ENCODE peak calls at places on chromosome 18, in five cellular contexts. K is iPS DF 6.9; Y is astrocyte; G is OCI-LY7; U is effector memory CD4-positive, alpha-beta T cell. O is an unnamed sample.

GRCh38 chr18:63314062-63314790 is 5.3 kb downstream of the BCL2 start:
- DNase-seq in K (no peak), Y (no peak), G (no peak), U (no peak), O (no peak)

GRCh38 chr18:23133860-23134779 is 1.2 kb upstream of the CABLES1 start:
- DNase-seq in K (peak; percentile 52), Y (no peak), G (peak; percentile 95), U (no peak), O (no peak)

GRCh38 chr18:6239716-6240115 is 175.0 kb downstream of the L3MBTL4 start:
- DNase-seq in K (no peak), Y (no peak), G (no peak), U (no peak), O (no peak)

GRCh38 chr18:22559414-22560282 is 141.9 kb upstream of the CTAGE1 start:
- DNase-seq in K (no peak), Y (peak; percentile 75), G (no peak), U (no peak), O (no peak)

GRCh38 chr18:74804677-74805076 is 207.0 kb downstream of the ZNF407 start:
- DNase-seq in K (no peak), Y (no peak), G (peak; percentile 20), U (no peak), O (no peak)

GRCh38 chr18:40877096-40877495 is 1077.9 kb upstream of the PIK3C3 start:
- DNase-seq in K (no peak), Y (peak; percentile 95), G (no peak), U (no peak), O (no peak)

GRCh38 chr18:61569176-61569892 is 236.1 kb downstream of the CDH20 start:
- DNase-seq in K (no peak), Y (peak; percentile 86), G (no peak), U (no peak), O (no peak)

GRCh38 chr18:10923225-10923624 is 226.1 kb downstream of the PIEZO2 start:
- DNase-seq in K (no peak), Y (no peak), G (no peak), U (no peak), O (no peak)

GRCh38 chr18:58338141-58338540 is 290.8 kb downstream of the ALPK2 start:
- DNase-seq in K (no peak), Y (no peak), G (no peak), U (no peak), O (no peak)

GRCh38 chr18:59085797-59086196 is 53.9 kb upstream of the SEC11C start:
- DNase-seq in K (no peak), Y (peak; percentile 72), G (no peak), U (no peak), O (no peak)

GRCh38 chr18:31565782-31566512 is 25.7 kb upstream of the TTR start:
- DNase-seq in K (no peak), Y (no peak), G (no peak), U (no peak), O (no peak)

GRCh38 chr18:3916082-3916481 is 466.1 kb downstream of the TGIF1 start:
- DNase-seq in K (no peak), Y (no peak), G (no peak), U (no peak), O (no peak)

GRCh38 chr18:23805898-23806297 is 116.6 kb downstream of the LAMA3 start:
- DNase-seq in K (no peak), Y (peak; percentile 51), G (no peak), U (no peak), O (no peak)

GRCh38 chr18:3148930-3149535 is 70.7 kb downstream of the MYOM1 start:
- DNase-seq in K (no peak), Y (peak; percentile 2), G (no peak), U (no peak), O (no peak)

GRCh38 chr18:50429207-50429948 is 54.5 kb downstream of the SKA1 start:
- DNase-seq in K (no peak), Y (no peak), G (peak; percentile 32), U (no peak), O (no peak)

GRCh38 chr18:42915240-42915791 is 200.2 kb downstream of the RIT2 start:
- DNase-seq in K (no peak), Y (no peak), G (no peak), U (no peak), O (no peak)

GRCh38 chr18:69725855-69726508 is 221.7 kb downstream of the CD226 start:
- DNase-seq in K (no peak), Y (peak; percentile 59), G (no peak), U (no peak), O (no peak)

GRCh38 chr18:10892801-10893595 is 256.4 kb downstream of the PIEZO2 start:
- DNase-seq in K (no peak), Y (no peak), G (no peak), U (no peak), O (no peak)

GRCh38 chr18:37476182-37476581 is 89.4 kb downstream of the CELF4 start:
- DNase-seq in K (no peak), Y (no peak), G (peak; percentile 35), U (no peak), O (no peak)

GRCh38 chr18:48889115-48889941 is 61.4 kb downstream of the SMAD7 start:
- DNase-seq in K (no peak), Y (no peak), G (no peak), U (no peak), O (no peak)

GRCh38 chr18:987325-988186 is 82.9 kb downstream of the ADCYAP1 start:
- DNase-seq in K (no peak), Y (peak; percentile 95), G (no peak), U (no peak), O (no peak)

GRCh38 chr18:28541276-28541930 is 364.5 kb upstream of the CDH2 start:
- DNase-seq in K (no peak), Y (no peak), G (no peak), U (no peak), O (no peak)

GRCh38 chr18:48408727-48409590 is at the start of gene ZBTB7C:
- DNase-seq in K (no peak), Y (no peak), G (no peak), U (no peak), O (no peak)

GRCh38 chr18:47175283-47175894 is 775 bp downstream of the IER3IP1 start:
- DNase-seq in K (no peak), Y (no peak), G (no peak), U (no peak), O (no peak)

GRCh38 chr18:44465337-44465736 is 215.4 kb upstream of the SETBP1 start:
- DNase-seq in K (no peak), Y (peak; percentile 46), G (no peak), U (no peak), O (no peak)

GRCh38 chr18:36843784-36844183 is 14.9 kb downstream of the KIAA1328 start:
- DNase-seq in K (no peak), Y (no peak), G (no peak), U (no peak), O (no peak)

GRCh38 chr18:48488388-48488850 is 50.4 kb upstream of the CTIF start:
- DNase-seq in K (no peak), Y (peak; percentile 95), G (no peak), U (no peak), O (no peak)

GRCh38 chr18:23307567-23308295 is 145.4 kb upstream of the RIOK3 start:
- DNase-seq in K (no peak), Y (peak; percentile 76), G (peak; percentile 40), U (no peak), O (no peak)

GRCh38 chr18:75438891-75439290 is 11.4 kb upstream of the SMIM21 start:
- DNase-seq in K (no peak), Y (peak; percentile 16), G (no peak), U (no peak), O (no peak)

GRCh38 chr18:3623769-3624545 is 174.0 kb downstream of the TGIF1 start:
- DNase-seq in K (no peak), Y (peak; percentile 98), G (no peak), U (no peak), O (no peak)

GRCh38 chr18:39799010-39799409 is 2156.0 kb upstream of the PIK3C3 start:
- DNase-seq in K (no peak), Y (no peak), G (no peak), U (no peak), O (no peak)

DNA sequence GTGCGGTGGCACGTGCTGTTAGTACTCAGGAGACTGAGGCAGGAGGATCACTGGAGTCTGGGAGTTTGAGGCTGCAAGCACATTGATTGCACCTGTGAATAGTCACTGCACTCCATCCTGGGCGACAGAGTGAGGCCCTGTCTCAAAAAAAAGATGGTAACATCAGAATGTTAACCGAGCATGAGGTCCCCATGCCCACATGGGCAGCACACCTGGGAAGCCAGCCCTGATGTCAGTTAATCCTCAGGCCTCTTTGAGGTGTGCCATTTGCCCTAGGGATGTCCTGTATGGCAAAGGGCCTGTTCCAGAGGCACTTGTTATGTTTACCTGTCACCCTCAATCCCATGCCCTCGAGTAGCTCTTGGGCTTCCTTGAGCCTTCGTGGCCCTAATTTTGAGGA is 16.6 kb downstream of the RBFA start:
- DNase-seq in K (no peak), Y (no peak), G (no peak), U (no peak), O (no peak)
- H3K9me3 ChIP-seq in K (peaks cover 9% of the 10 kb centered on the region), Y (peaks cover 11% of the 10 kb centered on the region), G (no peaks in the 10 kb centered on the region), U (no peaks in the 10 kb centered on the region), O (peaks cover 8% of the 10 kb centered on the region)

DNA sequence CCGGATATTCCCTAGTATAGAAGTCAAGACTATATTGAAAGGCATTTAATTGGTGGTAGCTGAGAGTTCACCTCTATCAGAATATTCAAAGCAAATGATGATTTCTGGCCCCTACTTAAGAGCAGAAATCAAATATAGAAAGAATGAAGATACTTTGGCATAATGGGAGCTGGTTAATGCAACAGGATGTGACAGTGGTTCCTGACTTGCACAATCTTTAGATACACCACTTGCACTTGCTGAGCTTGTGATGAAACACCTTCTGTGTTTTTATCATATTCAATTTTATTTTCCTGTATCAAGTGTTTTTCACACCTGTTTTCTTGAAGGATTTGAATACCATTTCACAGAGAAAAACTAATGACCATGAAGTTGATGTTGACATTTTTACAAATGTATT is 124.1 kb upstream of the CDH19 start:
- DNase-seq in K (no peak), Y (no peak), G (no peak), U (no peak), O (no peak)
- H3K9me3 ChIP-seq in K (no peaks in the 10 kb centered on the region), Y (no peaks in the 10 kb centered on the region), G (no peaks in the 10 kb centered on the region), U (no peaks in the 10 kb centered on the region), O (no peaks in the 10 kb centered on the region)

DNA sequence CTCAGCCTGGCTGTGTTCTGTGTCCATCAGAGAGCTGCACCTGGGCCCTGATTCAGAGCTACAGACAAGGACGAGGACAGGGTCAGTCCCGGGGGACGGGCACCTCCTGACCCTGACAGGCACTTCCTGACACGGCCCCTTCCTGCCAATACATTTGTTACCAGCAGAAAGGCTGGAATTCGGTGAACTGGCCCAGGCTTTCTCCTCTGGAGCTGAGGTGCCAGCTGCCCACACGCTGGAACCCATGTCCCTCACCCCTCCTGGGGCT is 12.3 kb upstream of the ZNF519 start:
- DNase-seq in K (no peak), Y (no peak), G (no peak), U (no peak), O (no peak)
- H3K9me3 ChIP-seq in K (no peaks in the 10 kb centered on the region), Y (no peaks in the 10 kb centered on the region), G (no peaks in the 10 kb centered on the region), U (no peaks in the 10 kb centered on the region), O (no peaks in the 10 kb centered on the region)

GRCh38 chr18:78735131-78736014 is 244.2 kb upstream of the SALL3 start:
- DNase-seq in K (no peak), Y (no peak), G (no peak), U (no peak), O (no peak)
- H3K9me3 ChIP-seq in K (no peaks in the 10 kb centered on the region), Y (peaks cover 11% of the 10 kb centered on the region), G (no peaks in the 10 kb centered on the region), U (no peaks in the 10 kb centered on the region), O (no peaks in the 10 kb centered on the region)

O was measured in T-helper 17 cell.